ENCODE peak calls at places on chromosome 12, in four cellular contexts. P is H1, J is HepG2, D is GM12878. Y is an unnamed sample.

GRCh38 chr12:76042147-76042546 is 10.6 kb upstream of the PHLDA1 start:
- DNase-seq in P (no peak), J (no peak), D (no peak), Y (no peak)

GRCh38 chr12:124396544-124397398 is 101.9 kb downstream of the RFLNA start:
- DNase-seq in P (no peak), J (no peak), D (no peak), Y (no peak)

GRCh38 chr12:14613718-14614117 is 46.0 kb upstream of the PLBD1 start:
- DNase-seq in P (no peak), J (no peak), D (peak), Y (no peak)

GRCh38 chr12:21773799-21774198 is 707 bp downstream of the KCNJ8 start:
- DNase-seq in P (no peak), J (no peak), D (no peak), Y (no peak)

GRCh38 chr12:116662612-116663144 is 75.2 kb downstream of the SPRING1 start:
- DNase-seq in P (no peak), J (peak), D (no peak), Y (no peak)

GRCh38 chr12:48813464-48814312 is 4.6 kb upstream of the CACNB3 start:
- DNase-seq in P (peak), J (no peak), D (no peak), Y (no peak)

GRCh38 chr12:106767954-106768501 is 6.5 kb upstream of the RIC8B start:
- DNase-seq in P (no peak), J (no peak), D (no peak), Y (peak)

GRCh38 chr12:56128669-56129209 is 672 bp downstream of the ESYT1 start:
- DNase-seq in P (no peak), J (no peak), D (no peak), Y (peak)

GRCh38 chr12:130220361-130220760 is 58.1 kb downstream of the FZD10 start:
- DNase-seq in P (no peak), J (no peak), D (no peak), Y (no peak)

GRCh38 chr12:71060426-71060825 is 97.4 kb downstream of the TSPAN8 start:
- DNase-seq in P (no peak), J (no peak), D (no peak), Y (no peak)

GRCh38 chr12:77938301-77938700 is 107.6 kb downstream of the NAV3 start:
- DNase-seq in P (no peak), J (no peak), D (no peak), Y (no peak)

GRCh38 chr12:23083267-23083666 is 458.3 kb downstream of the ETNK1 start:
- DNase-seq in P (no peak), J (no peak), D (no peak), Y (no peak)

GRCh38 chr12:95998611-95999300 is 2.6 kb upstream of the HAL start:
- DNase-seq in P (no peak), J (peak), D (peak), Y (peak)

GRCh38 chr12:108511633-108512540 is 3.2 kb upstream of the FICD start:
- DNase-seq in P (peak), J (peak), D (peak), Y (peak)

GRCh38 chr12:39533951-39534350 is 85.7 kb downstream of the ABCD2 start:
- DNase-seq in P (no peak), J (no peak), D (no peak), Y (no peak)

GRCh38 chr12:117047810-117048584 is 51.2 kb downstream of the TESC start:
- DNase-seq in P (no peak), J (peak), D (no peak), Y (no peak)

GRCh38 chr12:74689071-74689655 is 151.5 kb downstream of the ATXN7L3B start:
- DNase-seq in P (no peak), J (peak), D (no peak), Y (peak)

GRCh38 chr12:57887631-57888406 is 41.3 kb upstream of the CTDSP2 start:
- DNase-seq in P (no peak), J (no peak), D (no peak), Y (no peak)

GRCh38 chr12:58939399-58940100 is 19.2 kb upstream of the LRIG3 start:
- DNase-seq in P (no peak), J (no peak), D (no peak), Y (no peak)

GRCh38 chr12:49332441-49332861 is 4.5 kb downstream of the C1QL4 start:
- DNase-seq in P (no peak), J (no peak), D (no peak), Y (no peak)

GRCh38 chr12:117968826-117969659 is at the start of gene KSR2:
- DNase-seq in P (peak), J (peak), D (no peak), Y (peak)

GRCh38 chr12:54415223-54415929 is 3.7 kb downstream of the ITGA5 start:
- DNase-seq in P (no peak), J (no peak), D (no peak), Y (no peak)

GRCh38 chr12:54412348-54412747 is 6.7 kb downstream of the ITGA5 start:
- DNase-seq in P (peak), J (no peak), D (no peak), Y (no peak)

GRCh38 chr12:54413284-54414190 is 5.5 kb downstream of the ITGA5 start:
- DNase-seq in P (no peak), J (no peak), D (no peak), Y (no peak)

GRCh38 chr12:54412786-54413185 is 6.3 kb downstream of the ITGA5 start:
- DNase-seq in P (peak), J (no peak), D (no peak), Y (no peak)

DNA sequence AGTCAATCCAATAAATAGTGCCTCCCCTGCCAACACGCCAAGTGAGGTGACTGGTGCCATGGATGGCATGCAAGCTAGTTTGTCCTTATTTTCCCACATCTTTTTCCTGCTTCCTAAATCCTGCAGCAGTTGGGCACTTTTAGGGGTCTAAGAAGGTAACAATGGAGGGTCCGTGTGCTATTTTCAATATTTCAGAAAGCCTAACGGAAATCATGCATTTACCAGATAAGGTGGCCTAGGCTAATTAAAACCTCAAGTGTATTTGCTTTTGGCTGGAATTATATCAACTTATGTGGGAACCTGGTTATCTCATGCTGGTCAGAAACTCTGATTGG is 4.9 kb downstream of the ITGA5 start:
- DNase-seq in P (no peak), J (no peak), D (no peak), Y (no peak)
- TF ChIP-seq SUZ12 in P (no peak), J (no peak), D (no peak), Y (no peak)

DNA sequence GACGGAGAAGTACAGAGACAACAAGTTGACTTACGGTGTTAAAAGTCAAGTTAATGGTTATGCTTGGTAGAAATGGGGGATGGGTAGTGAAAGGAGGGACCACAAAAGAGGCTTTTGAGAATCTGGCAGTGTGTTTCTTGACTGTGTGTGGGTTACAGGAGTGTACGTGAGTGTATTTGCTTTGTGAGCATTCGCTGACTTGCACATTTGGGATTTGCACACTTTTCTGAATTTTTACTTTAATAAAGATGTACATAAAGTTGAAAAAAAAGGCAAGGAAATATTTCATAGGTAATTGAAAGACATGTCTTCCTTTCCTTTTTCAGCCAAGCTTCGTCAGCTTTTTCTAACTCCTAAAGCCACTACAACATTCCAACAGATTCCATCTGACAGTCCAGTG is 28.6 kb upstream of the CCDC91 start:
- DNase-seq in P (no peak), J (no peak), D (no peak), Y (no peak)
- TF ChIP-seq SP1 in P (no peak), J (no peak), D (no peak), Y (no peak)

DNA sequence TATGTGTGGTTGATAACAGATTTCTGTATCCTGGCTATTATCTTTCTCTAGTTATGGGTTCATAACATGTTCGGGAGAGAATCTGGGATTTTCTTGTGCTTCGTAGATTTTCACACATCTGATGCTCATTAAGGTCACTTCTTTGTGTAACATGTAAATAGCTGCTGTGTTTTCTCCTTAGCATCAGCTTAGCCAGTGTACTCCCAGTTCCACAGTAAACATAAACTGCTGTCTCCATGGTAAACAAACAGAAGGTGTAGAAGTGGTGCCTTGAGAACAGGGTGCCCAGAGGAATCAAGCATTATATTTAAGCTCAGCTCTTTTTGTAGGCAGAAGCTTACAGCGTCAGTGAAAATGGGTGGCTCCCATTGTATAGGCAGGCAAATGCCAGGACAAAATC is 88.1 kb downstream of the ANO6 start:
- DNase-seq in P (no peak), J (no peak), D (no peak), Y (no peak)
- TF ChIP-seq SUZ12 in P (no peak), J (no peak), D (no peak), Y (no peak)

DNA sequence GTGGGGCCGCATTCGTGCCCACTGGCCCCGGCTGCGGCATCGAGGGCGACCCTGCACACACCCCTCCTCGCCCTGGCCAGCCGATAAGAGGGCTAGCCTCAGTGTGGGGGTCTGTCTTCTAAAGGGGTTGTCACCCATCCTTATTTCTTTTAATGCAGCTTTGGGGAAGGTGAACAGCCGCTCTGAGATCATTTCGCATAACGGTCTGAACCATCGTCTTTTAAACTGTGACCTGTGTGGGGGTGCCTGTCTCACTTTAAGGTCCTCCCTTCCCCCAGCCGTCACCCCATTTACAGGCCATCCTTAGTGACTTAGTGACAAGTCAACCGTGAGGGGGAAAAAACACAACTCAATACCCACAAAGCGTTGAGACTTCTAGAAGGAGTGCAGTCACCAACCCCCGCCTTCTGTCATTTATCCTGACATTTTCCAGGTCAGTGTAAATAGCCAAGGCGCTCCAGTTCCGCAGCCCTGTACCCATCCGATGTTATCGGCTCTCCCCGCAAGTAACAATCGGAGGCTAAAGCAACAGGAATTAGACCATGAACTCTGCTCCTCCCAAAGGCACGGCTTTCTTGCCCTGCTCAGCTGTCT is 469 bp upstream of the DENND5B start:
- DNase-seq in P (no peak), J (no peak), D (no peak), Y (peak)
- TF ChIP-seq SP1 in P (no peak), J (no peak), D (no peak), Y (no peak)

GRCh38 chr12:67709367-67709954 is 60.9 kb downstream of the DYRK2 start:
- DNase-seq in P (no peak), J (no peak), D (no peak), Y (no peak)

GRCh38 chr12:67714648-67715047 is 66.1 kb downstream of the DYRK2 start:
- DNase-seq in P (no peak), J (no peak), D (no peak), Y (no peak)

GRCh38 chr12:67705394-67706370 is 57.1 kb downstream of the DYRK2 start:
- DNase-seq in P (no peak), J (no peak), D (no peak), Y (no peak)

GRCh38 chr12:67710582-67710981 is 62.0 kb downstream of the DYRK2 start:
- DNase-seq in P (no peak), J (peak), D (peak), Y (no peak)
- TF ChIP-seq SUZ12 in P (no peak), J (no peak), D (no peak), Y (no peak)

GRCh38 chr12:66190519-66191406 is 1.7 kb downstream of the IRAK3 start:
- DNase-seq in P (no peak), J (no peak), D (no peak), Y (no peak)

GRCh38 chr12:66187016-66187415 is 2.0 kb upstream of the IRAK3 start:
- DNase-seq in P (no peak), J (no peak), D (no peak), Y (no peak)

GRCh38 chr12:66189476-66189823 is 436 bp downstream of the IRAK3 start:
- DNase-seq in P (no peak), J (no peak), D (no peak), Y (no peak)

GRCh38 chr12:66187822-66188221 is 1.2 kb upstream of the IRAK3 start:
- DNase-seq in P (no peak), J (no peak), D (no peak), Y (no peak)

DNA sequence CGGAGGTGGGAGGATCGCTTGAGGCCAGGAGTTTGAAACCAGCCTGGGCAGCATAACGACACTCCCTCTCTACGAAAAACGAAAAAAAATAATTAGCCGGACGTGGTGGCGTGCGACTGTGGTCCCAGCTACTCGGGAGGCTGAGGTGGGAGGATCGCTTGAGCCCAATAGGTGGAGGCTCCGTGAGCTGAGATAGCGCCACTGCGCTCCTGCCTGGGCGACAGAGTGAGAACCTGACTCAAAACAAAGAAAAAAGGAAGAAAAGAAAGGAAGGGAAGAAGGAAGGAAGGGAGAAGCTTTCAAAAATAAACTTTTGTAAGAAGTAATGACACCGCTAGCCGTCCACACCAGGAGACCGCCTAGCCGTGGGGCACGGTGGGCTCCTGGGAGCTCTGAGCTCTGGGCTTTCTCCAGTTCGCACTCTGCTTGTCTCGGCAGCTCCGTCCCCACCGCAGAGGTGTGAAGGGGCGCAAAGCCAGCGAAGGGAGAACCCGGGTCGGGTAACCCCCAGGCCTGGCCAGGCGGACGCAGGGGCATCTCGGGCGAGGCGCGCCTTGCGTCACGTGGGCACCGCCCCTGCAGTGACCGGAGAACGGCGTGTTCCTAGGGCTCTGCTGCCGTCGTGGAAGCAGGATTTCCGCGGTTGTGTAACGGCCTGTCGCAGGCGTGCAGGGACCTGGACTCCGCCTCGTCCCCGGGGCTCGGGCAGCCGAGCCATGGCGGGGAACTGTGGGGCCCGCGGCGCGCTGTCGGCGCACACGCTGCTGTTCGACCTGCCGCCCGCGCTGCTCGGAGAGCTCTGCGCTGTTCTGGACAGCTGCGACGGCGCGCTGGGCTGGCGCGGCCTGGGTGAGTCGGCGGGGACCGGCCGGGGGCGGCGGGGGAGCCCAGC is at the start of gene IRAK3:
- DNase-seq in P (peak), J (no peak), D (no peak), Y (no peak)
- TF ChIP-seq SP1 in P (no peak), J (no peak), D (peak), Y (no peak)

DNA sequence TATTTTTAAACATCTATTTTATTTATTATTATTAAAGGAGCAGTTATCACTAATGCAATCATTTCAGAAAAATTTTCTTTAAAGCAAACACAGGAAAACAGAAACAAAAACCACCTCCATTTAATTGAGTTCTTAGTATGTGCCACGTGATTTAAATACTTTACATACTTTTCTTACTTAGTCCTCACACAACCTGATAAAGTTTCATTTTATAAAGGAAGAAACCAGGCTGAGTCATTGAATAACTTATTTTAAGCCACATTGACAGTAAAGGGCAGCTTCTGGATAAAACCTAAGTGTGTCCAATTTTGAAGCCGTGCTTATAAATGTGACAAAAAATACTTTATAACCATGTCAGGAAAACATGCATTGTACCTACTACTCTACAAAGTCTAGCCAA is 57.1 kb upstream of the PCED1B start:
- DNase-seq in P (no peak), J (no peak), D (no peak), Y (no peak)
- TF ChIP-seq SUZ12 in P (no peak), J (no peak), D (no peak), Y (no peak)

DNA sequence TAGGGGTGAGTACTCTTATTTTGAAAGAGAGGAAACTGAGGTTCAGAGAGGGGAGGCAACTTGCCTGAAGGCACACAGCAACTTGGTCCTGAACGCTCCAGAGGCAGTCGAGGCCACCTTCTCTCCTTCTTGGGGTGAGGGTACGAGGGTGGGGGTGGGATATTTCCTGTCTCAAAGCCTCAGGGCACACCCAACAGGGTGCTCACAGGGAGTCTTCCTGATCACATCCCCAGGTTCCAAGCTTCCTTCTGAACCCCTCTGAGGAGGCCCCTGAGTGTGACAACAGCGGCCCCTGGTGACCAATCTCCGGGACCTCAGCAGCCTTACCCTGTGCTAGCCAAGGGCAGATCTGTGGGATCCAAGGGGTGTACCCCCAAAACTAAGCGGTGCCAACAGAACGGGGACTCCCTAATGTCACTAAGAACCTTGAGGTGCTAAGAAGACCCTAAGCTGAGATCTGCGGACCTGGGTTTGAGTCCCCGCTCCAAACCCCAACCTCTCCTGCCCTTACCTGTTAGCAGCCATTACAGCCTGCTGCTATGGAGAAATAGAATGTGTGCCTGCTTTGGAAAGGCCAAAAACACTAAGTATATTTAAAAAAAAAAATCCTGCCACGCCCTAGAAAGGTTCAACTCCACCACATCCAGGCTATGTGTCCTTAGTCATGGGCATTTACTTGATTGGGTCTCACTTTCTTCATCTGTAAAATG is 57.9 kb downstream of the TRPV4 start:
- DNase-seq in P (peak), J (peak), D (no peak), Y (peak)
- TF ChIP-seq SP1 in P (no peak), J (no peak), D (no peak), Y (no peak)

GRCh38 chr12:43580601-43581000 is 28.6 kb upstream of the ADAMTS20 start:
- DNase-seq in P (no peak), J (no peak), D (no peak), Y (no peak)

GRCh38 chr12:43576162-43576561 is 24.2 kb upstream of the ADAMTS20 start:
- DNase-seq in P (no peak), J (no peak), D (no peak), Y (no peak)

GRCh38 chr12:43579240-43579639 is 27.2 kb upstream of the ADAMTS20 start:
- DNase-seq in P (no peak), J (no peak), D (no peak), Y (no peak)

DNA sequence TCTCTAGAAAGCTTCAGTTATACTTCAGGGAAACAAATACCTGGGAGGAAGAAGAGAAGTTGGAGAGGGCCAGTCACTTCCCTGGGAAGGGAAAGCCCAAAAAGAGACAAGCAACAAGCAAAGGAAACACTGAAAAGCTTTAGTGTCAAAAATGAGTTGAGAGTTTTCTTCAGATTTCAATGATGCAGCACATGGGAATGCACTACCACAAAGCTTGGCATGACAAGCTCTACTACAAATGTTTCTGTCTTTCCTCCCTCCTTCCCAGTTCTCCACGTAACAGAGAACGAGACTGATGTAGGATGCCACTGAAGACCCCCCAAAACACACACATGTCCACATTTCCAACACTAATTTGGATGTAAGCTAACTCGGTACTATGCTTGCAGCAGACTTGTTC is 26.8 kb upstream of the ADAMTS20 start:
- DNase-seq in P (no peak), J (no peak), D (no peak), Y (no peak)
- TF ChIP-seq SUZ12 in P (no peak), J (no peak), D (no peak), Y (no peak)